ENCODE peak calls at places on chromosomes 11 and 22, in nine cellular contexts. S is GM10248; Z is testis; C is myocyte; N is type B pancreatic cell; G is activated T-cell treated with anti-CD3 and anti-CD28 coated beads, Interleukin-2, amount 50 U/mL, for 72 hours; W is NCI-H1436; A is GM23338; X is body of pancreas. U is an unnamed sample.

GRCh38 chr22:37696657-37697539 is at the start of gene TRIOBP:
- DNase-seq in C (peak; percentile 97), W (peak; percentile 98), G (peak; percentile 87), N (peak; percentile 93), Z (peak; percentile 96), A (peak; percentile 100), X (peak; percentile 96), S (peak; percentile 86), U (no peak)

GRCh38 chr11:69005183-69005630 is 7.8 kb downstream of the MRGPRF start:
- DNase-seq in Z (no peak), N (no peak), W (no peak), X (no peak), C (no peak), A (no peak), G (no peak), S (no peak), U (no peak)

GRCh38 chr11:47667135-47667534 is 24.8 kb upstream of the MTCH2 start:
- DNase-seq in Z (no peak), A (no peak), X (no peak), W (no peak), G (no peak), S (no peak), C (peak; percentile 87), N (no peak), U (no peak)

GRCh38 chr22:49785841-49786451 is 41.7 kb downstream of the BRD1 start:
- DNase-seq in A (no peak), Z (no peak), W (no peak), C (peak; percentile 35), S (no peak), N (no peak), X (no peak), G (no peak), U (no peak)

GRCh38 chr22:25120093-25120561 is 79.5 kb upstream of the CRYBB3 start:
- DNase-seq in N (no peak), C (peak; percentile 78), Z (peak; percentile 30), W (peak; percentile 35), S (no peak), G (no peak), X (peak; percentile 80), A (peak; percentile 59), U (no peak)

GRCh38 chr22:40453676-40454075 is 83.3 kb downstream of the SGSM3 start:
- DNase-seq in A (no peak), N (no peak), G (no peak), W (no peak), X (no peak), C (no peak), S (no peak), Z (no peak), U (no peak)

GRCh38 chr22:48379371-48379770 is 1448.3 kb downstream of the BRD1 start:
- DNase-seq in N (peak; percentile 43), W (no peak), Z (no peak), G (no peak), X (no peak), C (no peak), A (no peak), S (no peak), U (no peak)

GRCh38 chr11:2783536-2784082 is 83.8 kb upstream of the KCNQ1OT1 start:
- DNase-seq in X (no peak), G (no peak), C (no peak), Z (no peak), S (no peak), A (no peak), N (no peak), W (no peak), U (no peak)

GRCh38 chr11:83643115-83643514 is 356.9 kb upstream of the CCDC90B start:
- DNase-seq in N (no peak), Z (no peak), C (no peak), A (no peak), X (no peak), W (no peak), S (no peak), G (no peak), U (no peak)

U was measured in vagina.